ENCODE peak calls at places on chromosomes 13 and 19, in nine cellular contexts. V is right atrium auricular region; R is NCI-H345; W is anterior cingulate cortex; G is activated naive CD8-positive, alpha-beta T cell treated with anti-CD3 and anti-CD28 coated beads for 36 hours; T is nephron progenitor cell; X is brain microvascular endothelial cell; P is WERI-Rb-1; J is endodermal cell. C is an unnamed sample.
A peak's percentile ranks its signal among the peaks of the same experiment; 100 is the strongest.

GRCh38 chr13:89930861-89931260 is 1416.6 kb upstream of the MIR17HG start:
- DNase-seq in V (no peak), R (no peak), W (no peak), G (no peak), T (no peak), X (no peak), P (no peak), J (peak; percentile 70), C (no peak)

GRCh38 chr19:12365094-12365371 is 450 bp downstream of the ZNF442 start:
- DNase-seq in V (no peak), R (no peak), W (no peak), G (no peak), T (no peak), X (peak; percentile 12), P (peak; percentile 26), J (no peak), C (no peak)

GRCh38 chr13:98571955-98572662 is 4.8 kb downstream of the STK24 start:
- DNase-seq in V (no peak), R (peak; percentile 77), W (no peak), G (no peak), T (no peak), X (no peak), P (no peak), J (no peak), C (no peak)

GRCh38 chr19:28008695-28009094 is 1204.3 kb downstream of the UQCRFS1 start:
- DNase-seq in V (no peak), R (no peak), W (no peak), G (no peak), T (no peak), X (no peak), P (no peak), J (peak; percentile 63), C (no peak)

GRCh38 chr19:45812297-45812696 is 2.8 kb downstream of the RSPH6A start:
- DNase-seq in V (no peak), R (no peak), W (no peak), G (no peak), T (no peak), X (no peak), P (no peak), J (no peak), C (no peak)

GRCh38 chr13:107835339-107836018 is 379.9 kb downstream of the LIG4 start:
- DNase-seq in V (no peak), R (no peak), W (no peak), G (no peak), T (no peak), X (peak; percentile 73), P (no peak), J (no peak), C (no peak)

GRCh38 chr19:51550848-51551672 is 19.6 kb upstream of the SIGLEC6 start:
- DNase-seq in V (no peak), R (no peak), W (no peak), G (no peak), T (no peak), X (no peak), P (no peak), J (no peak), C (no peak)

GRCh38 chr19:15072930-15073647 is 8.9 kb upstream of the OR1I1 start:
- DNase-seq in V (no peak), R (no peak), W (no peak), G (no peak), T (no peak), X (no peak), P (peak; percentile 8), J (peak; percentile 62), C (no peak)

GRCh38 chr13:19818223-19818842 is 35.6 kb upstream of the PSPC1 start:
- DNase-seq in V (no peak), R (no peak), W (no peak), G (peak; percentile 45), T (peak; percentile 79), X (peak; percentile 8), P (peak; percentile 92), J (peak; percentile 97), C (peak; percentile 90)

GRCh38 chr13:109782066-109782822 is 4.1 kb downstream of the IRS2 start:
- DNase-seq in V (no peak), R (no peak), W (no peak), G (no peak), T (no peak), X (no peak), P (no peak), J (no peak), C (no peak)

GRCh38 chr13:98975822-98976261 is 2.0 kb downstream of the DOCK9 start:
- DNase-seq in V (no peak), R (no peak), W (no peak), G (no peak), T (no peak), X (no peak), P (no peak), J (peak; percentile 85), C (no peak)

GRCh38 chr13:97938701-97939475 is 14.6 kb upstream of the IPO5 start:
- DNase-seq in V (no peak), R (no peak), W (no peak), G (no peak), T (no peak), X (no peak), P (no peak), J (no peak), C (no peak)

GRCh38 chr19:10339380-10339960 is at the start of gene ICAM3:
- DNase-seq in V (no peak), R (no peak), W (no peak), G (peak; percentile 73), T (no peak), X (no peak), P (no peak), J (peak; percentile 66), C (no peak)

C was measured in thyroid gland.